ENCODE peak calls at places on chromosomes 13 and 19, in six cellular contexts. S, Y, Z, J, I and C are unnamed samples.

GRCh38 chr13:36841411-36841810 is 22.4 kb downstream of the RFXAP start:
- DNase-seq in S (no peak), Y (no peak), Z (no peak), J (peak; percentile 13), I (no peak), C (peak; percentile 9)

GRCh38 chr19:27580906-27581305 is 1632.0 kb downstream of the UQCRFS1 start:
- DNase-seq in S (no peak), Y (no peak), Z (no peak), J (no peak), I (no peak), C (no peak)

GRCh38 chr19:14118165-14119051 is 846 bp upstream of the PRKACA start:
- DNase-seq in S (no peak), Y (no peak), Z (no peak), J (peak; percentile 64), I (peak; percentile 61), C (peak; percentile 89)

GRCh38 chr13:32790731-32791130 is 204.5 kb downstream of the PDS5B start:
- DNase-seq in S (no peak), Y (no peak), Z (peak; percentile 58), J (no peak), I (no peak), C (no peak)

GRCh38 chr13:106340249-106340648 is 195.2 kb downstream of the EFNB2 start:
- DNase-seq in S (no peak), Y (no peak), Z (no peak), J (no peak), I (no peak), C (no peak)

GRCh38 chr13:62142048-62142447 is 726.4 kb upstream of the PCDH20 start:
- DNase-seq in S (no peak), Y (no peak), Z (no peak), J (no peak), I (no peak), C (no peak)

GRCh38 chr13:47232516-47232915 is 335.7 kb upstream of the HTR2A start:
- DNase-seq in S (no peak), Y (no peak), Z (no peak), J (no peak), I (no peak), C (no peak)

GRCh38 chr13:93859666-93860065 is 619.8 kb downstream of the DCT start:
- DNase-seq in S (no peak), Y (peak; percentile 38), Z (no peak), J (peak; percentile 88), I (no peak), C (peak; percentile 51)

GRCh38 chr19:46745521-46746280 is at the start of gene FKRP:
- DNase-seq in S (peak; percentile 36), Y (no peak), Z (peak; percentile 76), J (no peak), I (peak; percentile 40), C (no peak)

GRCh38 chr19:46746281-46746965 is at the start of gene STRN4:
- DNase-seq in S (peak; percentile 79), Y (no peak), Z (peak; percentile 64), J (peak; percentile 43), I (no peak), C (peak; percentile 57)

GRCh38 chr19:46745030-46745429 is 827 bp upstream of the FKRP start:
- DNase-seq in S (no peak), Y (no peak), Z (no peak), J (no peak), I (no peak), C (no peak)

GRCh38 chr19:46741447-46741846 is 4.4 kb upstream of the FKRP start:
- DNase-seq in S (no peak), Y (no peak), Z (no peak), J (no peak), I (no peak), C (no peak)

DNA sequence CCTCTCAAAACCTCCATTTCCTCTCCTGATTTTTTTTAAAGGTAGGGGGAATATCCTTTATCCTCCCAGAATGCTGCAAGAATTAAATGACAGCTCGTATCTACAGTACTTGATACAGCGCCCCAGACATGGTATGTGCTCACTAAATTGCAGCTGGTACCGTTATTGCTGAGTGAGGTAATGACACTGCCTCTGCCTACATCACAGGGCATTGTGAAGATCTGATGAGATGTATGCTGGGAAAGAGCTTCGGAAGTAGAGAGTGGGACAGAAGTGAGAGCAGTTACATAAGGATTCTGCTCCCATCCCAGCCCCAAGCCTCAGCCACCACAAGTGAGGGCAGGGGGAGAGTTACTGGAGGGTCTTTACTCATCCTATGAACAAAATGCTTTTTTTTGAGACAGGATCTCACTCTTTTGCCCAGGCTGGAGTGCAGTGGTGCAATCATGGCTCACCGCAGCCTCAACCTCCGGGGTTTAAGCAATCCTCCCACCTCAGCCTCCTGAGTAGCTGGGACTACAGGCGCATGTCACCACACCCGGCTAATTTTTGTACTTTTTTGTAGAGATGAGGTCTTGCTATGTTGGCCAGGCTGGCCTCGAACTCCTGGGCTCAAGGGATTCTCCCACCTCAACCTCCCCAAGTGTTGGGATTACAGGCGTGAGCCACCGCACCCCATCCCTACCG is 1.7 kb upstream of the FKRP start:
- DNase-seq in S (no peak), Y (no peak), Z (no peak), J (no peak), I (no peak), C (no peak)
- H3K4me3 ChIP-seq in S (peak overlapping the region; percentile 99), Y (peak overlapping the region; percentile 89), Z (peak overlapping the region; percentile 97), J (peak overlapping the region; percentile 90), I (no peak overlapping the region), C (peak overlapping the region; percentile 89)

DNA sequence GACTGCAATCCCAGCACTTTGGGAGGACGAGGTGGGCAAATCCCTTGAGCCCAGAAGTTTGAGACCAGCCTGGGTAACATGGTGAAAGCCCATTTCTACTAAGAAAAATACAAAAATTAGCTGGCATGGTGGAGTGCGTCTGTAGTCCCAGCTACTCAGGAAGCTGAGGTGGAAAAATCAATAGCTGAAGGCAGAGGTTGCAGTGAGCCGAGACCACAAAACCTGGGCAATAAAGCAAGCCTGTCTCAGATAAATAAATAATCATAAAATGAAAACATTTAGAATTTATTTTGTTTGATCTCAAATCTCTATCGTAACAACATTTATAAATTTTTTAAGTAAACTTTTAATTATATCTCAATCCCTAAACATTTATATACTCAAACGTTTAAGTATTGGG is 36.6 kb downstream of the USP12 start:
- DNase-seq in S (no peak), Y (no peak), Z (no peak), J (no peak), I (no peak), C (no peak)
- TF ChIP-seq CTCF in S (no peak), Y (no peak), Z (no peak), J (no peak), I (no peak), C (no peak)

DNA sequence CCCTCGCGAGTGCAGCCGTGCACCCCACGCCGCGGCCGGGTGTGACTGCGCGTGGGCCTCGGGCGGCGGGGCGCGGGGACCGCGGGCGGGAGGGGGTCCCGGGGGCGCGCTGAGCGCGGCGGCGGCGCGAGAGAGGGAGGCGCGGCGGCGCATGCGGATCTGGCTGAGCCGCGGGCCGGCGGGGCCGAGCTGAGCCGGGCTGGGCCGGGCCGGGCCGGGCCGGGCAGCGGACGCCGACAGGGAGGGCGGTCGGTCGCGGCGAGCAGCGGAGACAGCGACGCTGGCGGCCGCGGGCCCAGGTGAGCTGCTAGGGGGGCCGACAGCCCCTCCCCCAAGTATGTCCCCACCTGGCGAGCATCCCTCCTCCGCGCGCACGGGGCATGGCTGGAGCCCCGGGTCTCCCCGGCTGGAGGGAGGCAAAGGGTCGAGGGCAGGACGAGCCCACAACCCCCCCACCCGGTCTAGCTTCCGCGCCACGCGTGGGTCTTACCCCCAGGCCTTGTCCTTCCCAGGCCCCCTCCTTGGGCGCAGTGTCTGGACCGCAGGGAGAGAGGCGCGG is 285 bp downstream of the SPTBN4 start:
- DNase-seq in S (no peak), Y (no peak), Z (peak; percentile 56), J (no peak), I (peak; percentile 34), C (no peak)
- H3K4me3 ChIP-seq in S (no peak overlapping the region), Y (peak overlapping the region; percentile 45), Z (peak overlapping the region; percentile 89), J (peak overlapping the region; percentile 50), I (peak overlapping the region; percentile 9), C (peak overlapping the region; percentile 34)

GRCh38 chr13:102657630-102658029 is 37.2 kb downstream of the METTL21C start:
- DNase-seq in S (no peak), Y (no peak), Z (no peak), J (no peak), I (no peak), C (no peak)
- TF ChIP-seq CTCF in S (peak; percentile 24), Y (peak; percentile 36), Z (peak; percentile 60), J (peak; percentile 38), I (no peak), C (no peak)

GRCh38 chr19:54160948-54161347 is 1.4 kb upstream of the LENG1 start:
- DNase-seq in S (no peak), Y (no peak), Z (no peak), J (no peak), I (no peak), C (no peak)
- H3K4me3 ChIP-seq in S (peak overlapping the region; percentile 81), Y (peak overlapping the region; percentile 77), Z (peak overlapping the region; percentile 88), J (peak overlapping the region; percentile 72), I (no peak overlapping the region), C (peak overlapping the region; percentile 79)

DNA sequence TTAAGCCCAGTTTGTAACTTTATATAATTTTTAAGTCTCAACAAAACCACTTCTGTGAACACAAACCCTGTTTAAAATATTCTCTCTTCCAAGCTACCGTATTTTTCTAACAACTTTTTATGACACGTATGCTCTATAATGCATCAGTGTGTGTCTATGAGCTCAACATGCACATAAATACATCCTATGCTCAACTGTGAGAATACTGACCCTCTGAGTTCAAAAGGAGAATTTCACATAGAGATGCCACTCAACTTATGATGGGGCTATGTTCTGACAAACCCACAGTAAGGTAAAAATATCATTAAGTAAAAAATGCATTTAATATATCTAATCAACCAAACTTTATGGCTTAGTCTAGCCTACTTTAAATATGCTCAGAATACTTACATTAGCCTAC is 1139.7 kb upstream of the SPRY2 start:
- DNase-seq in S (no peak), Y (no peak), Z (no peak), J (no peak), I (no peak), C (no peak)
- TF ChIP-seq CTCF in S (no peak), Y (no peak), Z (peak; percentile 25), J (no peak), I (no peak), C (no peak)

GRCh38 chr19:57706346-57706745 is 2.7 kb downstream of the ZNF154 start:
- DNase-seq in S (no peak), Y (no peak), Z (peak; percentile 22), J (no peak), I (no peak), C (no peak)
- H3K4me3 ChIP-seq in S (no peak overlapping the region), Y (no peak overlapping the region), Z (peak overlapping the region; percentile 96), J (no peak overlapping the region), I (no peak overlapping the region), C (no peak overlapping the region)

DNA sequence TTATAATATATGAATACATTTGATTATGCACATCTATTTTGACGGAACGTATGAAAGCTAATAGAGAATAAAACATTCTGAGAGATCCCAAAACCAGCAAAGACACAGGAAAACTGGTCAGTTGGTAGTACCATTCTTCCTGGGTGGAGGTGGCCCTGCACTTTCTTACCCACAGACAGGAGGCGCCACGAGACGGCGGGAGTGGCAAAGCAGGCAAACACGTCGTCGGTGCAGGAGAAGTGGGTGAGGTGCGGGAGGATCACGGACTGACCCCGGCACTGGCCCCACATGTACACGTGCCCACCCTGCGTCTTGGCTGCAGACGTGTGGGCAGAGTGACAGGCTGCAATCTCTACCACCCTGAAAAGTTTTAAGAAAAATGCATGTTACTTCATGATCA is 36.1 kb downstream of the RCBTB1 start:
- DNase-seq in S (no peak), Y (no peak), Z (peak; percentile 60), J (no peak), I (peak; percentile 39), C (no peak)
- TF ChIP-seq CTCF in S (peak; percentile 48), Y (peak; percentile 21), Z (peak; percentile 61), J (peak; percentile 11), I (peak; percentile 13), C (no peak)

GRCh38 chr19:18789883-18790565 is 1.1 kb downstream of the COMP start:
- DNase-seq in S (no peak), Y (no peak), Z (peak; percentile 89), J (peak; percentile 25), I (no peak), C (peak; percentile 57)
- H3K4me3 ChIP-seq in S (no peak overlapping the region), Y (peak overlapping the region; percentile 13), Z (no peak overlapping the region), J (peak overlapping the region; percentile 30), I (no peak overlapping the region), C (peak overlapping the region; percentile 31)